ENCODE peak calls at places on chromosomes 11 and 22, in five cellular contexts. S is A549, D is sigmoid colon, K is K562, V is stomach. G is an unnamed sample.

GRCh38 chr11:130995266-130995665 is 79.0 kb upstream of the SNX19 start:
- DNase-seq in S (no peak), D (no peak), K (no peak), V (no peak), G (no peak)

GRCh38 chr11:130897262-130898182 is 18.8 kb downstream of the SNX19 start:
- DNase-seq in S (no peak), D (peak; percentile 96), K (no peak), V (peak; percentile 50), G (peak; percentile 81)

GRCh38 chr11:111557425-111558111 is 17.0 kb downstream of the LAYN start:
- DNase-seq in S (no peak), D (no peak), K (no peak), V (no peak), G (no peak)

GRCh38 chr22:28594076-28594783 is 85.4 kb downstream of the TTC28 start:
- DNase-seq in S (no peak), D (no peak), K (no peak), V (no peak), G (no peak)

GRCh38 chr11:112455791-112456190 is 195.1 kb upstream of the PLET1 start:
- DNase-seq in S (no peak), D (no peak), K (no peak), V (no peak), G (no peak)

GRCh38 chr11:16598906-16599305 is 139.5 kb upstream of the C11orf58 start:
- DNase-seq in S (no peak), D (no peak), K (no peak), V (no peak), G (no peak)

GRCh38 chr11:44498524-44498923 is 66.9 kb upstream of the CD82 start:
- DNase-seq in S (no peak), D (no peak), K (no peak), V (no peak), G (no peak)

GRCh38 chr11:10784229-10785145 is 24.2 kb downstream of the EIF4G2 start:
- DNase-seq in S (no peak), D (no peak), K (no peak), V (no peak), G (no peak)

GRCh38 chr11:13343067-13343466 is 65.5 kb downstream of the BMAL1 start:
- DNase-seq in S (no peak), D (no peak), K (no peak), V (no peak), G (no peak)

GRCh38 chr11:125224391-125225015 is 60.0 kb downstream of the PKNOX2 start:
- DNase-seq in S (no peak), D (peak; percentile 68), K (peak; percentile 14), V (peak; percentile 40), G (peak; percentile 71)

GRCh38 chr22:41512421-41513194 is 31.7 kb downstream of the POLR3H start:
- DNase-seq in S (peak; percentile 66), D (no peak), K (peak; percentile 85), V (no peak), G (peak; percentile 71)

GRCh38 chr11:118609380-118610219 is 2.2 kb downstream of the PHLDB1 start:
- DNase-seq in S (no peak), D (peak; percentile 70), K (no peak), V (peak; percentile 29), G (peak; percentile 63)

GRCh38 chr11:93605638-93606037 is 55.8 kb upstream of the CEP295 start:
- DNase-seq in S (no peak), D (no peak), K (no peak), V (no peak), G (no peak)

GRCh38 chr11:120096756-120097191 is 41.1 kb downstream of the TRIM29 start:
- DNase-seq in S (no peak), D (no peak), K (peak; percentile 43), V (no peak), G (no peak)

GRCh38 chr22:35559354-35560005 is 18.8 kb downstream of the RASD2 start:
- DNase-seq in S (no peak), D (no peak), K (no peak), V (no peak), G (no peak)

GRCh38 chr11:6625156-6625831 is 6.1 kb upstream of the TPP1 start:
- DNase-seq in S (no peak), D (no peak), K (no peak), V (no peak), G (no peak)

GRCh38 chr22:21657361-21658118 is 8.3 kb upstream of the PPIL2 start:
- DNase-seq in S (peak; percentile 75), D (no peak), K (peak; percentile 100), V (peak; percentile 86), G (peak; percentile 34)

GRCh38 chr22:17773606-17774205 is 563 bp downstream of the BID start:
- DNase-seq in S (peak; percentile 33), D (peak; percentile 68), K (peak; percentile 88), V (peak; percentile 59), G (peak; percentile 52)

GRCh38 chr11:130369141-130369691 is 54.5 kb upstream of the ZBTB44 start:
- DNase-seq in S (no peak), D (no peak), K (no peak), V (no peak), G (no peak)

GRCh38 chr11:6757373-6757967 is 14.3 kb downstream of the OR2AG2 start:
- DNase-seq in S (peak; percentile 35), D (no peak), K (peak; percentile 28), V (peak; percentile 63), G (peak; percentile 33)

GRCh38 chr11:43316451-43316850 is 4.7 kb downstream of the API5 start:
- DNase-seq in S (no peak), D (no peak), K (no peak), V (no peak), G (no peak)

GRCh38 chr22:46070722-46071450 is 79.4 kb upstream of the PPARA start:
- DNase-seq in S (no peak), D (peak; percentile 81), K (no peak), V (peak; percentile 71), G (peak; percentile 79)

GRCh38 chr11:111531687-111532364 is 8.7 kb upstream of the LAYN start:
- DNase-seq in S (peak; percentile 80), D (no peak), K (no peak), V (no peak), G (no peak)

GRCh38 chr11:9616042-9616640 is 42.7 kb downstream of the WEE1 start:
- DNase-seq in S (no peak), D (no peak), K (no peak), V (no peak), G (no peak)

GRCh38 chr22:43862074-43862881 is at the start of gene SULT4A1:
- DNase-seq in S (no peak), D (peak; percentile 62), K (peak; percentile 69), V (no peak), G (no peak)

GRCh38 chr11:69642549-69642912 is 1.6 kb downstream of the CCND1 start:
- DNase-seq in S (no peak), D (peak; percentile 65), K (peak; percentile 55), V (peak; percentile 52), G (no peak)

GRCh38 chr11:65217441-65218423 is 36.0 kb downstream of the CAPN1 start:
- DNase-seq in S (no peak), D (peak; percentile 45), K (no peak), V (no peak), G (no peak)

GRCh38 chr11:8111636-8112035 is 30.6 kb downstream of the TUB start:
- DNase-seq in S (no peak), D (no peak), K (no peak), V (no peak), G (no peak)

GRCh38 chr11:93249437-93250210 is 51.8 kb upstream of the SLC36A4 start:
- DNase-seq in S (no peak), D (no peak), K (no peak), V (no peak), G (no peak)

GRCh38 chr22:24146791-24147353 is 34.4 kb upstream of the SUSD2 start:
- DNase-seq in S (no peak), D (peak; percentile 84), K (no peak), V (no peak), G (peak; percentile 76)

GRCh38 chr11:117554601-117555333 is 227.1 kb downstream of the CEP164 start:
- DNase-seq in S (no peak), D (no peak), K (no peak), V (no peak), G (no peak)

GRCh38 chr11:2216400-2217064 is 44.9 kb upstream of the TH start:
- DNase-seq in S (no peak), D (no peak), K (no peak), V (no peak), G (no peak)
- H3K27ac ChIP-seq in S (no peak overlapping the region), D (no peak overlapping the region), K (no peak overlapping the region), V (no peak overlapping the region), G (no peak overlapping the region)

GRCh38 chr22:38881464-38881871 is 9.5 kb upstream of the CBX6 start:
- DNase-seq in S (no peak), D (peak; percentile 90), K (peak; percentile 3), V (peak; percentile 59), G (peak; percentile 88)
- TF ChIP-seq EP300 in S (no peak), D (no peak), K (no peak), V (no peak), G (peak; percentile 61)

DNA sequence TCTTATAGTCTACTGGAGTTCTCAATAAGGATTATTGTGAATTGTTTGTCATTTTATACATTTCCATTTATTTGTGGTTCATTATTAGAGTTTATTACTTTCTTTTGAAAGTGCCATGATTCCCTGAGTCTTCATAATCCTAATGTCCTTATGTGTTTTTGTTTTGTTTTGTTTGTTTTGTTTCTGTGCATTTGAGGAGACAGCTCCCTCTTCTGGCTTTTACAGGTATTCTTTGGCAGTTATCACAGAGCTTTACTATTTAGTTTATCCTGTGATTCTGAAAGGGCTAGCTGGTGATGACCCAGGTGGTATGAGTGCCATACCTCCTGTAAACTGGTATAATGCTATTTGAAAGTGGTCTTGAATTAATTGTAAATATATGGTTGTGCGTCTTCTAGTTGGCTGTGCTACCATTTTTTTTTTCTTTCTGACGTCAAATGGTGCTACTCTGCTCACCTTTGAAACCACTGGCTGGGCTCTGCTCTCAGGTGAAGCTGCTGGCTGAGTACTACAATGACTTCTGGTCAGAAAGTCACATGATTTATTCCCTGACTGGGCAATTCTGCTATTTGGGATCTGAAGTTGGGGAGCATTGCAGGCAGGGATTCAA is 751.2 kb downstream of the JRKL start:
- DNase-seq in S (no peak), D (no peak), K (peak; percentile 8), V (no peak), G (no peak)
- TF ChIP-seq CTCF in S (no peak), D (no peak), K (peak; percentile 41), V (no peak), G (no peak)

GRCh38 chr11:122440783-122441701 is 214.5 kb upstream of the UBASH3B start:
- DNase-seq in S (no peak), D (peak; percentile 68), K (no peak), V (no peak), G (peak; percentile 58)
- H3K27ac ChIP-seq in S (peak overlapping the region; percentile 85), D (peak overlapping the region; percentile 68), K (no peak overlapping the region), V (peak overlapping the region; percentile 73), G (no peak overlapping the region)

G was measured in ovary.